ENCODE peak calls at places on chromosomes 3 and 15, in five cellular contexts. One of them, this sample, is unnamed.
A peak's percentile ranks its signal among the peaks of the same experiment; 100 is the strongest.

GRCh38 chr3:15812183-15812582 is 14.4 kb upstream of the ANKRD28 start:
- DNase-seq in IMR-90: peak; percentile 36
- DNase-seq in stomach: no peak
- DNase-seq in AG09309: no peak
- DNase-seq in A673: peak; percentile 47
- DNase-seq in this sample: no peak

GRCh38 chr3:141894524-141895176 is 18.2 kb downstream of the ATP1B3 start:
- DNase-seq in IMR-90: peak; percentile 92
- DNase-seq in AG09309: peak; percentile 74
- DNase-seq in A673: peak; percentile 37
- DNase-seq in stomach: no peak
- DNase-seq in this sample: no peak

GRCh38 chr3:188595890-188596376 is 442.0 kb downstream of the LPP start:
- DNase-seq in A673: no peak
- DNase-seq in IMR-90: peak; percentile 80
- DNase-seq in stomach: no peak
- DNase-seq in AG09309: peak; percentile 80
- DNase-seq in this sample: no peak

GRCh38 chr3:45981321-45982038 is 14.1 kb downstream of the FYCO1 start:
- DNase-seq in stomach: no peak
- DNase-seq in AG09309: no peak
- DNase-seq in IMR-90: peak; percentile 76
- DNase-seq in A673: no peak
- DNase-seq in this sample: peak; percentile 25

GRCh38 chr3:142087676-142088075 is 61.7 kb downstream of the TFDP2 start:
- DNase-seq in stomach: no peak
- DNase-seq in IMR-90: peak; percentile 64
- DNase-seq in A673: no peak
- DNase-seq in AG09309: peak; percentile 37
- DNase-seq in this sample: no peak

GRCh38 chr15:85795669-85796305 is 1.1 kb upstream of the KLHL25 start:
- DNase-seq in A673: no peak
- DNase-seq in AG09309: no peak
- DNase-seq in stomach: peak; percentile 59
- DNase-seq in IMR-90: no peak
- DNase-seq in this sample: no peak

GRCh38 chr3:189772584-189772983 is 141.4 kb downstream of the TP63 start:
- DNase-seq in IMR-90: peak; percentile 20
- DNase-seq in AG09309: peak; percentile 49
- DNase-seq in A673: peak; percentile 78
- DNase-seq in stomach: no peak
- DNase-seq in this sample: no peak

GRCh38 chr3:195458188-195458800 is 15.5 kb upstream of the ACAP2 start:
- DNase-seq in IMR-90: peak; percentile 28
- DNase-seq in stomach: no peak
- DNase-seq in AG09309: no peak
- DNase-seq in A673: no peak
- DNase-seq in this sample: no peak

GRCh38 chr15:86915811-86916331 is 836.2 kb downstream of the AGBL1 start:
- DNase-seq in IMR-90: peak; percentile 13
- DNase-seq in A673: peak; percentile 37
- DNase-seq in AG09309: peak; percentile 2
- DNase-seq in stomach: no peak
- DNase-seq in this sample: peak; percentile 81

GRCh38 chr3:188432826-188433525 is 279.0 kb downstream of the LPP start:
- DNase-seq in A673: no peak
- DNase-seq in AG09309: no peak
- DNase-seq in stomach: peak; percentile 45
- DNase-seq in IMR-90: peak; percentile 59
- DNase-seq in this sample: no peak

GRCh38 chr15:75751116-75751875 is 38.6 kb upstream of the CSPG4 start:
- DNase-seq in AG09309: no peak
- DNase-seq in A673: no peak
- DNase-seq in IMR-90: no peak
- DNase-seq in stomach: no peak
- DNase-seq in this sample: no peak

GRCh38 chr15:69980311-69981059 is 117.2 kb downstream of the TLE3 start:
- DNase-seq in A673: no peak
- DNase-seq in AG09309: no peak
- DNase-seq in stomach: no peak
- DNase-seq in IMR-90: no peak
- DNase-seq in this sample: no peak

GRCh38 chr15:95202569-95203349 is 971.4 kb downstream of the MCTP2 start:
- DNase-seq in AG09309: no peak
- DNase-seq in A673: no peak
- DNase-seq in stomach: no peak
- DNase-seq in IMR-90: peak; percentile 1
- DNase-seq in this sample: no peak

GRCh38 chr3:46960801-46961200 is 15.7 kb downstream of the CCDC12 start:
- DNase-seq in A673: no peak
- DNase-seq in AG09309: no peak
- DNase-seq in IMR-90: no peak
- DNase-seq in stomach: no peak
- DNase-seq in this sample: no peak

GRCh38 chr15:85704720-85705119 is 90.0 kb downstream of the KLHL25 start:
- DNase-seq in A673: no peak
- DNase-seq in AG09309: no peak
- DNase-seq in stomach: no peak
- DNase-seq in IMR-90: no peak
- DNase-seq in this sample: peak; percentile 48

GRCh38 chr3:108302570-108302969 is 6.2 kb downstream of the HHLA2 start:
- DNase-seq in stomach: no peak
- DNase-seq in IMR-90: no peak
- DNase-seq in AG09309: no peak
- DNase-seq in A673: no peak
- DNase-seq in this sample: no peak
- H3K4me3 ChIP-seq in stomach: no peak overlapping the region
- H3K4me3 ChIP-seq in IMR-90: no peak overlapping the region
- H3K4me3 ChIP-seq in AG09309: no peak overlapping the region
- H3K4me3 ChIP-seq in A673: no peak overlapping the region
- H3K4me3 ChIP-seq in this sample: no peak overlapping the region

GRCh38 chr3:171710359-171710758 is 99.9 kb downstream of the PLD1 start:
- DNase-seq in stomach: no peak
- DNase-seq in IMR-90: no peak
- DNase-seq in AG09309: no peak
- DNase-seq in A673: no peak
- DNase-seq in this sample: no peak
- H3K4me3 ChIP-seq in stomach: no peak overlapping the region
- H3K4me3 ChIP-seq in IMR-90: no peak overlapping the region
- H3K4me3 ChIP-seq in AG09309: no peak overlapping the region
- H3K4me3 ChIP-seq in A673: no peak overlapping the region
- H3K4me3 ChIP-seq in this sample: no peak overlapping the region

DNA sequence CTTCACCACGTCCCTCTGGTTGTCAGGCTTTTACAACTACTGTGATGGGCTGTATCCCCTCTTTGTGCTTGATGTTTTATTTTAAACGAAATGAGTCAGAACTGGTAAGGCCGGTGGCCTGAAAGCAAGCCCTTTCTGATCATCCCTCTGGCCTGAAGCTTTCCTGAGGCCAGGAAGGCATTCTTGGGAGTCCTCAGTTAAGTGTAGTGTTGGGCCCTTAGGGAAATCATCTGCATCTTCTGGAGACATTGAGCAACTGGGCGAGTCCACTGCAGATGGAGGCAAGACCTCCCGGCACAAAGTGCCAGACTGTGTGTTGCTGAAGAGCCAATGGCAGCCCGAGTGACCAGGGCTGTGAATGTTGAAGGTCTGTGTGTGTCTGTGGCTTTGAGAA is 33.0 kb upstream of the AMOTL2 start:
- DNase-seq in stomach: no peak
- DNase-seq in IMR-90: peak; percentile 32
- DNase-seq in AG09309: no peak
- DNase-seq in A673: no peak
- DNase-seq in this sample: no peak
- H3K4me3 ChIP-seq in stomach: no peak overlapping the region
- H3K4me3 ChIP-seq in IMR-90: no peak overlapping the region
- H3K4me3 ChIP-seq in AG09309: no peak overlapping the region
- H3K4me3 ChIP-seq in A673: no peak overlapping the region
- H3K4me3 ChIP-seq in this sample: no peak overlapping the region

GRCh38 chr15:100005715-100006114 is 272.5 kb upstream of the LYSMD4 start:
- DNase-seq in IMR-90: no peak
- DNase-seq in A673: no peak
- DNase-seq in stomach: no peak
- DNase-seq in AG09309: no peak
- DNase-seq in this sample: no peak

GRCh38 chr15:100007609-100008008 is 274.4 kb upstream of the LYSMD4 start:
- DNase-seq in stomach: no peak
- DNase-seq in IMR-90: no peak
- DNase-seq in A673: no peak
- DNase-seq in AG09309: no peak
- DNase-seq in this sample: no peak

GRCh38 chr15:100011235-100011634 is 278.0 kb upstream of the LYSMD4 start:
- DNase-seq in A673: no peak
- DNase-seq in stomach: no peak
- DNase-seq in IMR-90: no peak
- DNase-seq in AG09309: no peak
- DNase-seq in this sample: no peak

GRCh38 chr15:100009372-100009771 is 276.1 kb upstream of the LYSMD4 start:
- DNase-seq in AG09309: no peak
- DNase-seq in IMR-90: no peak
- DNase-seq in stomach: no peak
- DNase-seq in A673: no peak
- DNase-seq in this sample: no peak

DNA sequence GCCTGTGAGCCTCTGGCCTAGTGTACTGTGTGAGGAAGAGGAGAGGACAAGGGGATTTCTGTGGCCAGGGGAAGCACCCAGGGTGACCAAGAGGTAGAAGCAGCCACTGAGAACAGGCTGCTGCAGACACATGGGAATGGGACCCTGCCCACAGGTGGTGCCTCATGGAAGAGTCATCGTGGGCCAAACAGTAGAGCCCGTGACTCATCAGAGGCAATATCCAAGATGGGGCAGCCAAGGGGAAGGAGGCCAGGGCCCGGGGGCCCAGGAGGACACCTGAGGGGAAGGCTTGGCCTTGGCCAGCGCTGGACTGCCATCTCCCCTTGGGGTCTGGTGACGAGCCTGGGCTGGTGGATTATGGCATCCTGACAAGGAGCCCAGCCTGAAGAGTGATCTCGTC is 275.0 kb upstream of the LYSMD4 start:
- DNase-seq in AG09309: no peak
- DNase-seq in stomach: no peak
- DNase-seq in IMR-90: no peak
- DNase-seq in A673: no peak
- DNase-seq in this sample: no peak
- H3K4me3 ChIP-seq in AG09309: no peak overlapping the region
- H3K4me3 ChIP-seq in stomach: no peak overlapping the region
- H3K4me3 ChIP-seq in IMR-90: no peak overlapping the region
- H3K4me3 ChIP-seq in A673: no peak overlapping the region
- H3K4me3 ChIP-seq in this sample: no peak overlapping the region

GRCh38 chr3:197580253-197580691 is 24.5 kb upstream of the BDH1 start:
- DNase-seq in stomach: no peak
- DNase-seq in A673: no peak
- DNase-seq in AG09309: no peak
- DNase-seq in IMR-90: no peak
- DNase-seq in this sample: no peak
- H3K4me3 ChIP-seq in stomach: no peak overlapping the region
- H3K4me3 ChIP-seq in A673: no peak overlapping the region
- H3K4me3 ChIP-seq in AG09309: no peak overlapping the region
- H3K4me3 ChIP-seq in IMR-90: no peak overlapping the region
- H3K4me3 ChIP-seq in this sample: no peak overlapping the region

GRCh38 chr3:100114413-100115030 is at the start of gene FILIP1L:
- DNase-seq in A673: no peak
- DNase-seq in AG09309: no peak
- DNase-seq in stomach: no peak
- DNase-seq in IMR-90: no peak
- DNase-seq in this sample: no peak
- H3K4me3 ChIP-seq in A673: no peak within 1 kb of the TSS
- H3K4me3 ChIP-seq in AG09309: no peak within 1 kb of the TSS
- H3K4me3 ChIP-seq in stomach: no peak within 1 kb of the TSS
- H3K4me3 ChIP-seq in IMR-90: no peak within 1 kb of the TSS
- H3K4me3 ChIP-seq in this sample: no peak within 1 kb of the TSS

GRCh38 chr3:170361711-170362110 is 4.2 kb downstream of the SKIL start:
- DNase-seq in stomach: no peak
- DNase-seq in IMR-90: no peak
- DNase-seq in AG09309: no peak
- DNase-seq in A673: no peak
- DNase-seq in this sample: no peak
- H3K4me3 ChIP-seq in stomach: no peak overlapping the region
- H3K4me3 ChIP-seq in IMR-90: peak overlapping the region; percentile 7
- H3K4me3 ChIP-seq in AG09309: no peak overlapping the region
- H3K4me3 ChIP-seq in A673: no peak overlapping the region
- H3K4me3 ChIP-seq in this sample: no peak overlapping the region

DNA sequence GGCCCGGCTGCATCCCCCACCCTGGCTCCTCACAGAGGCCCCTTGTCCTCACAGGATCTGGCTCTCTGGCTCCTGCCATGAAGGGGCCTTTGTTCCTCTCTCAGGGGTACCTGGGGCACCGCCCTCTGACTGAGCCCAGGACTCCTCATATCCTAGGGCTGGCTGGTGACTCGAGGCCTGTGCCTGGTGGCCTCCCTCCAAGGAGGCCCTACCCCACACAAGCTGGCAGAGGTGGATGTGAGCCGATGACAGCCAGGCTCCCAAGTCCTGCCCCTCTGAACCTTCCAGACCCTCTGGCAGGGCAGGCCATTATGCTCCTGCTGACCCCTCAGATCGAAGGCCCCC is 10.1 kb downstream of the PRKCD start:
- DNase-seq in AG09309: no peak
- DNase-seq in stomach: no peak
- DNase-seq in IMR-90: no peak
- DNase-seq in A673: no peak
- DNase-seq in this sample: no peak
- H3K4me3 ChIP-seq in AG09309: no peak overlapping the region
- H3K4me3 ChIP-seq in stomach: no peak overlapping the region
- H3K4me3 ChIP-seq in IMR-90: no peak overlapping the region
- H3K4me3 ChIP-seq in A673: no peak overlapping the region
- H3K4me3 ChIP-seq in this sample: no peak overlapping the region